ENCODE peak calls at places on chromosome 1, in ten cellular contexts. Y is fibroblast of mammary gland, O is Peyer's patch, X is IMR-90, H is astrocyte of the spinal cord, P is neural progenitor cell, N is GM20000, S is PC-9, G is tibial nerve, Q is cardiac fibroblast. Z is an unnamed sample.

GRCh38 chr1:226640737-226641136 is 92.2 kb downstream of the STUM start:
- DNase-seq in O (no peak), N (no peak), Q (no peak), H (no peak), P (no peak), S (no peak), X (no peak), G (no peak), Y (no peak), Z (no peak)

GRCh38 chr1:248791010-248791409 is 34.7 kb downstream of the SH3BP5L start:
- DNase-seq in H (no peak), P (no peak), N (no peak), X (no peak), Y (no peak), Q (no peak), O (no peak), G (no peak), S (no peak), Z (no peak)

GRCh38 chr1:55049914-55050278 is 10.5 kb downstream of the PCSK9 start:
- DNase-seq in Q (no peak), Y (peak; percentile 31), H (peak; percentile 60), S (no peak), G (no peak), P (no peak), O (no peak), N (no peak), X (peak; percentile 58), Z (no peak)

GRCh38 chr1:151511636-151512215 is 539 bp downstream of the CGN start:
- DNase-seq in G (no peak), N (peak; percentile 42), H (no peak), O (peak; percentile 35), P (peak; percentile 81), Y (no peak), X (no peak), S (peak; percentile 53), Q (no peak), Z (no peak)

GRCh38 chr1:162587347-162587746 is 25.8 kb downstream of the UAP1 start:
- DNase-seq in Y (no peak), G (no peak), H (no peak), N (no peak), X (no peak), Q (no peak), O (no peak), P (no peak), S (no peak), Z (no peak)

GRCh38 chr1:246537887-246538286 is 28.2 kb downstream of the TFB2M start:
- DNase-seq in P (no peak), Q (no peak), X (no peak), S (no peak), H (no peak), G (no peak), Y (no peak), O (no peak), N (no peak), Z (no peak)

GRCh38 chr1:27026621-27027574 is 14.2 kb upstream of the TENT5B start:
- DNase-seq in Y (peak; percentile 74), G (no peak), S (no peak), P (peak; percentile 88), Q (peak; percentile 58), N (no peak), H (peak; percentile 75), O (peak; percentile 24), X (peak; percentile 69), Z (no peak)

GRCh38 chr1:220922951-220923350 is 43.7 kb downstream of the HLX start:
- DNase-seq in Q (no peak), Y (no peak), X (no peak), O (no peak), P (peak; percentile 57), S (no peak), N (no peak), G (no peak), H (no peak), Z (no peak)

GRCh38 chr1:53438427-53439336 is 20.5 kb upstream of the DMRTB1 start:
- DNase-seq in N (no peak), X (no peak), S (peak; percentile 3), Q (no peak), O (no peak), P (no peak), G (no peak), H (no peak), Y (no peak), Z (no peak)

GRCh38 chr1:50917128-50917795 is 42.8 kb downstream of the FAF1 start:
- DNase-seq in Y (no peak), S (no peak), Q (no peak), O (no peak), P (no peak), X (no peak), N (peak; percentile 32), H (no peak), G (no peak), Z (no peak)

GRCh38 chr1:81453971-81454370 is 346.8 kb upstream of the ADGRL2 start:
- DNase-seq in G (no peak), N (no peak), O (no peak), S (no peak), H (no peak), Q (no peak), X (no peak), P (no peak), Y (no peak), Z (no peak)

GRCh38 chr1:200733907-200734306 is 4.8 kb upstream of the CAMSAP2 start:
- DNase-seq in G (no peak), P (no peak), H (peak; percentile 15), O (no peak), N (no peak), Q (peak; percentile 28), S (no peak), Y (no peak), X (no peak), Z (no peak)

GRCh38 chr1:225447649-225448048 is 19.8 kb upstream of the LBR start:
- DNase-seq in Q (peak; percentile 36), O (no peak), G (peak; percentile 15), N (no peak), Y (peak; percentile 43), H (peak; percentile 53), X (peak; percentile 42), S (no peak), P (no peak), Z (no peak)

DNA sequence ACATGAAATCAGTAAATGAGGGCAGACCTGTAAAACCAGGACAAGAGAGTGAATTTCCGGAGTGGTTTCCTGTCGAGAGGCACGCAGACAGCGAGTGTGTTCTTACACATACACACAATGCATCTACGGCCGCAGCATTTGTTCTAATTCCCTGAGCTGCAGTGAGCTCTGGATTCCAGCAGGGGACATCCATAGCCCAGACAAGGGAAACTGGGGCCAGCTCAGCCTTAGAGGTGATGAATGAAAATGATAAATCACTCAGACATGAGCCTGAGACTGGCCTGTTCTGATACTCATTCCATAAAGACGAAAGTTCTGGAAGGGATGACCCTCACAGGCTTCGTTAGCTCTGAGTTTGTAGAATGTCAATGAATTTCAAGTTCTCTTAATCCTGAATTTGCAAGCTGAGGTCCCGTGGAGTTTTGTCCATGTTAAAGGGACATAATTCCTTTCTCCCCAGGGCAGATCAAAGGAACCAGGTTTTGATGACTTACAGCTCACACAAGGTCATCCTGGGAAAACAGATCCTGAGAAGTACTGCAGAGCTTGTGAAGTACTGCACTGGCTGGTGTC is 207.9 kb upstream of the C1orf87 start:
- DNase-seq in N (peak; percentile 53), X (peak; percentile 30), Q (peak; percentile 93), Y (peak; percentile 76), H (peak; percentile 80), G (peak; percentile 47), S (peak; percentile 54), P (peak; percentile 86), O (peak; percentile 16), Z (no peak)
- TF ChIP-seq CTCF in N (peak; percentile 57), X (peak; percentile 51), Q (peak; percentile 98), Y (peak; percentile 98), H (peak; percentile 98), G (peak; percentile 79), S (peak; percentile 93), P (peak; percentile 89), O (peak; percentile 63), Z (peak; percentile 45)

DNA sequence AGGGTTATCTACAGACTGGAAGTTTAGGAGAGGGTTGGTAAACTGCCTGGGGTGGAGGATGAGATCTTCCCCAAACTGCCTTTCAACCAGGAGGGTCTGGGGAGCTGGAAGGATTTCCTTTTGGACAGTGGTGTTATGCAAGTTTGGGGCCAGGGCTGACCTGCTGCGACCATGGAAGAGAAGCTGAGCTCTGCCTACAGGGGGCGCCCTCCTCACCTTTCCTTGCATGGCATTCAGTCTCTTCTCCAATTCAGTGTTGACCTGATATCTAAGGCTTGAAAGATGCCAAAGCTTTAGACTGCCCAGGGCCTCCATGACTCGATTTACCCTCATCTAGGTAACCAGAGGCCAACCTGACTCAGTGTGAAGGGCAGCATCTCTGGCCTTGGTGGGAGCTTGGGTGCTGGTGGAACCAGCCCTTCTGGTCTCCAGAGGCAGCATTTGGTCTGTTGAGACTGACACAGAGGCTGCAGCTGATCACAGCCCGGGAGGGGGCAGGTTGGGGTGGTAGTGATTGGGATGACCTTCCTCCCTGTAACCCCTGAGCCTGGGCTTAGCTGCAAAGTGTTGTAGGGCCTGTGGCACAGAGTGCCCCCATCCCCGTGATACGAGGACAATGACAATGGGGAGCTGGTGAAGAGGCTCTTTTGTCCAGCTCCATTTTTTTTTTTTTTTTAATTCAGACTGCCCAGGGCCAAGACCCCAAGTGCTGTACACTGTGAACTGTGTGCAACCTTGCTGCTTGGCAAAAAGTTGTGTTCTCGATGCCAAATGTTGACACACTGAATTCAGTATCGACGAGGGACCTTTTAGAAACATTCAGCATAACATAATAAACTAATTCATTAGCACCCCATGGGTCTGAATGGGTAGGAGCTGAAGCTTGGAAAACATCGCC is 169.9 kb downstream of the GRIK3 start:
- DNase-seq in O (no peak), G (no peak), S (no peak), Q (no peak), P (peak; percentile 68), N (peak; percentile 38), Y (no peak), H (no peak), X (no peak), Z (no peak)
- TF ChIP-seq CTCF in O (no peak), G (peak; percentile 18), S (no peak), Q (no peak), P (peak; percentile 80), N (peak; percentile 61), Y (no peak), H (peak; percentile 17), X (no peak), Z (peak; percentile 58)

DNA sequence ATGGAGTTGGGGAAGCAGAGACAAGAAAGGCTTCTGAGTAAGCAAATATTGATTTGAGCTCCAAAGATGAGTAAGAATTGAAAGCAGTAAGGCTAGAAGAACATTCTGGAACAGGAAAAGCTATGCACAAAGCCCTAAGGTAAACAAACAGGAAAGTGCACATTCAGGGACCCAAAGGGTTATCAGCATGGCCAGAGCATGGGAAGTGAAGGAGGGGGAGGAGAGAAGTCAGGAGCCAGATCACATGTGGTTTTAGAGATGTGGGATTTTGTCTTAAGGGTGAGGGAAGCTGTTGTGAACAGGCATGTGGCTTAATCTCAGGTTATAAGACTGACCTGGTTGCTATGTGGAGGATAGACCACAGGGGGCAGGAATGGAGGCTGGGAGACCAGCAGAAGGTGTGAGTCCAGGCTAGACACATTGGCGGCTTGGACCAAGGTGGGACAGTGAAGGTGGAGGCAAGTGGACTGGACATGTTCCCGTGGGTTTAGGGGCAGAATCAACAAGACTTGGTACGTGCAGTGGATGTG is 7.5 kb downstream of the CSF1 start:
- DNase-seq in G (no peak), Y (no peak), S (no peak), H (no peak), O (no peak), X (no peak), N (no peak), P (no peak), Q (no peak), Z (no peak)
- TF ChIP-seq CTCF in G (no peak), Y (peak; percentile 14), S (peak; percentile 53), H (peak; percentile 9), O (no peak), X (no peak), N (no peak), P (no peak), Q (no peak), Z (peak; percentile 28)

GRCh38 chr1:30380625-30380984 is 342.8 kb downstream of the MATN1 start:
- DNase-seq in Q (no peak), G (no peak), Y (no peak), N (no peak), H (no peak), P (no peak), S (no peak), X (no peak), O (no peak), Z (no peak)
- TF ChIP-seq CTCF in Q (no peak), G (no peak), Y (no peak), N (no peak), H (no peak), P (no peak), S (peak; percentile 23), X (no peak), O (no peak), Z (peak; percentile 68)

Z was measured in CD14-positive monocyte.